ENCODE peak calls at places on chromosomes 16 and 17, in six cellular contexts. One of them, this sample, is unnamed.

GRCh38 chr16:4936991-4937781 is at the start of gene PPL:
- DNase-seq in activated T-helper 1 cell treated with anti-CD3 and anti-CD28 coated beads, Interleukin-12 subunit alpha, Interleukin-12 subunit beta, Interleukin-2, Interleukin-4 antibody, amounts not matched to agents 30 ng/mL and 10 ng/mL and 1 ng/mL, durations not matched to agents 14 hours and 24 hours and 36 hours: peak
- DNase-seq in activated CD4-positive, alpha-beta T cell treated with anti-CD3 and anti-CD28 coated beads, Interleukin-2, amount 50 U/mL, for 1 hour: no peak
- DNase-seq in AG09309: no peak
- DNase-seq in GM10248: peak
- DNase-seq in KBM-7: no peak
- DNase-seq in this sample: no peak

GRCh38 chr17:80969674-80970043 is 22.0 kb upstream of the CHMP6 start:
- DNase-seq in AG09309: no peak
- DNase-seq in activated CD4-positive, alpha-beta T cell treated with anti-CD3 and anti-CD28 coated beads, Interleukin-2, amount 50 U/mL, for 1 hour: no peak
- DNase-seq in activated T-helper 1 cell treated with anti-CD3 and anti-CD28 coated beads, Interleukin-12 subunit alpha, Interleukin-12 subunit beta, Interleukin-2, Interleukin-4 antibody, amounts not matched to agents 30 ng/mL and 10 ng/mL and 1 ng/mL, durations not matched to agents 14 hours and 24 hours and 36 hours: no peak
- DNase-seq in GM10248: no peak
- DNase-seq in KBM-7: no peak
- DNase-seq in this sample: no peak

GRCh38 chr16:79391395-79391794 is 209.1 kb downstream of the MAF start:
- DNase-seq in AG09309: no peak
- DNase-seq in KBM-7: no peak
- DNase-seq in GM10248: no peak
- DNase-seq in activated CD4-positive, alpha-beta T cell treated with anti-CD3 and anti-CD28 coated beads, Interleukin-2, amount 50 U/mL, for 1 hour: no peak
- DNase-seq in activated T-helper 1 cell treated with anti-CD3 and anti-CD28 coated beads, Interleukin-12 subunit alpha, Interleukin-12 subunit beta, Interleukin-2, Interleukin-4 antibody, amounts not matched to agents 30 ng/mL and 10 ng/mL and 1 ng/mL, durations not matched to agents 14 hours and 24 hours and 36 hours: no peak
- DNase-seq in this sample: no peak

GRCh38 chr16:81758376-81758775 is 20.7 kb upstream of the PLCG2 start:
- DNase-seq in KBM-7: peak
- DNase-seq in activated T-helper 1 cell treated with anti-CD3 and anti-CD28 coated beads, Interleukin-12 subunit alpha, Interleukin-12 subunit beta, Interleukin-2, Interleukin-4 antibody, amounts not matched to agents 30 ng/mL and 10 ng/mL and 1 ng/mL, durations not matched to agents 14 hours and 24 hours and 36 hours: no peak
- DNase-seq in AG09309: no peak
- DNase-seq in activated CD4-positive, alpha-beta T cell treated with anti-CD3 and anti-CD28 coated beads, Interleukin-2, amount 50 U/mL, for 1 hour: no peak
- DNase-seq in GM10248: no peak
- DNase-seq in this sample: no peak

GRCh38 chr16:55047331-55047730 is 116.7 kb downstream of the IRX5 start:
- DNase-seq in activated T-helper 1 cell treated with anti-CD3 and anti-CD28 coated beads, Interleukin-12 subunit alpha, Interleukin-12 subunit beta, Interleukin-2, Interleukin-4 antibody, amounts not matched to agents 30 ng/mL and 10 ng/mL and 1 ng/mL, durations not matched to agents 14 hours and 24 hours and 36 hours: no peak
- DNase-seq in KBM-7: no peak
- DNase-seq in GM10248: no peak
- DNase-seq in activated CD4-positive, alpha-beta T cell treated with anti-CD3 and anti-CD28 coated beads, Interleukin-2, amount 50 U/mL, for 1 hour: no peak
- DNase-seq in AG09309: no peak
- DNase-seq in this sample: no peak

GRCh38 chr17:21551081-21551881 is 141.0 kb upstream of the KCNJ18 start:
- DNase-seq in KBM-7: peak
- DNase-seq in activated T-helper 1 cell treated with anti-CD3 and anti-CD28 coated beads, Interleukin-12 subunit alpha, Interleukin-12 subunit beta, Interleukin-2, Interleukin-4 antibody, amounts not matched to agents 30 ng/mL and 10 ng/mL and 1 ng/mL, durations not matched to agents 14 hours and 24 hours and 36 hours: peak
- DNase-seq in activated CD4-positive, alpha-beta T cell treated with anti-CD3 and anti-CD28 coated beads, Interleukin-2, amount 50 U/mL, for 1 hour: peak
- DNase-seq in GM10248: peak
- DNase-seq in AG09309: peak
- DNase-seq in this sample: peak

GRCh38 chr16:7025616-7026190 is 306.9 kb upstream of the RBFOX1 start:
- DNase-seq in activated T-helper 1 cell treated with anti-CD3 and anti-CD28 coated beads, Interleukin-12 subunit alpha, Interleukin-12 subunit beta, Interleukin-2, Interleukin-4 antibody, amounts not matched to agents 30 ng/mL and 10 ng/mL and 1 ng/mL, durations not matched to agents 14 hours and 24 hours and 36 hours: no peak
- DNase-seq in GM10248: peak
- DNase-seq in KBM-7: peak
- DNase-seq in activated CD4-positive, alpha-beta T cell treated with anti-CD3 and anti-CD28 coated beads, Interleukin-2, amount 50 U/mL, for 1 hour: no peak
- DNase-seq in AG09309: no peak
- DNase-seq in this sample: no peak

GRCh38 chr17:75694536-75694935 is 26.7 kb upstream of the ITGB4 start:
- DNase-seq in activated CD4-positive, alpha-beta T cell treated with anti-CD3 and anti-CD28 coated beads, Interleukin-2, amount 50 U/mL, for 1 hour: no peak
- DNase-seq in GM10248: no peak
- DNase-seq in AG09309: no peak
- DNase-seq in KBM-7: no peak
- DNase-seq in activated T-helper 1 cell treated with anti-CD3 and anti-CD28 coated beads, Interleukin-12 subunit alpha, Interleukin-12 subunit beta, Interleukin-2, Interleukin-4 antibody, amounts not matched to agents 30 ng/mL and 10 ng/mL and 1 ng/mL, durations not matched to agents 14 hours and 24 hours and 36 hours: no peak
- DNase-seq in this sample: no peak

GRCh38 chr17:57638284-57638683 is 106.8 kb downstream of the CCDC182 start:
- DNase-seq in activated T-helper 1 cell treated with anti-CD3 and anti-CD28 coated beads, Interleukin-12 subunit alpha, Interleukin-12 subunit beta, Interleukin-2, Interleukin-4 antibody, amounts not matched to agents 30 ng/mL and 10 ng/mL and 1 ng/mL, durations not matched to agents 14 hours and 24 hours and 36 hours: no peak
- DNase-seq in activated CD4-positive, alpha-beta T cell treated with anti-CD3 and anti-CD28 coated beads, Interleukin-2, amount 50 U/mL, for 1 hour: no peak
- DNase-seq in AG09309: no peak
- DNase-seq in GM10248: no peak
- DNase-seq in KBM-7: no peak
- DNase-seq in this sample: no peak

GRCh38 chr17:76075364-76076099 is 951 bp downstream of the GALR2 start:
- DNase-seq in activated T-helper 1 cell treated with anti-CD3 and anti-CD28 coated beads, Interleukin-12 subunit alpha, Interleukin-12 subunit beta, Interleukin-2, Interleukin-4 antibody, amounts not matched to agents 30 ng/mL and 10 ng/mL and 1 ng/mL, durations not matched to agents 14 hours and 24 hours and 36 hours: no peak
- DNase-seq in AG09309: no peak
- DNase-seq in KBM-7: peak
- DNase-seq in activated CD4-positive, alpha-beta T cell treated with anti-CD3 and anti-CD28 coated beads, Interleukin-2, amount 50 U/mL, for 1 hour: no peak
- DNase-seq in GM10248: no peak
- DNase-seq in this sample: no peak

GRCh38 chr16:17448640-17449638 is 21.8 kb downstream of the XYLT1 start:
- DNase-seq in AG09309: no peak
- DNase-seq in KBM-7: peak
- DNase-seq in activated CD4-positive, alpha-beta T cell treated with anti-CD3 and anti-CD28 coated beads, Interleukin-2, amount 50 U/mL, for 1 hour: peak
- DNase-seq in activated T-helper 1 cell treated with anti-CD3 and anti-CD28 coated beads, Interleukin-12 subunit alpha, Interleukin-12 subunit beta, Interleukin-2, Interleukin-4 antibody, amounts not matched to agents 30 ng/mL and 10 ng/mL and 1 ng/mL, durations not matched to agents 14 hours and 24 hours and 36 hours: peak
- DNase-seq in GM10248: peak
- DNase-seq in this sample: no peak

GRCh38 chr17:39700148-39700987 is 504 bp downstream of the ERBB2 start:
- DNase-seq in activated CD4-positive, alpha-beta T cell treated with anti-CD3 and anti-CD28 coated beads, Interleukin-2, amount 50 U/mL, for 1 hour: no peak
- DNase-seq in KBM-7: no peak
- DNase-seq in AG09309: no peak
- DNase-seq in activated T-helper 1 cell treated with anti-CD3 and anti-CD28 coated beads, Interleukin-12 subunit alpha, Interleukin-12 subunit beta, Interleukin-2, Interleukin-4 antibody, amounts not matched to agents 30 ng/mL and 10 ng/mL and 1 ng/mL, durations not matched to agents 14 hours and 24 hours and 36 hours: no peak
- DNase-seq in GM10248: peak
- DNase-seq in this sample: peak

GRCh38 chr16:47370536-47370935 is 90.3 kb downstream of the ITFG1 start:
- DNase-seq in GM10248: no peak
- DNase-seq in activated T-helper 1 cell treated with anti-CD3 and anti-CD28 coated beads, Interleukin-12 subunit alpha, Interleukin-12 subunit beta, Interleukin-2, Interleukin-4 antibody, amounts not matched to agents 30 ng/mL and 10 ng/mL and 1 ng/mL, durations not matched to agents 14 hours and 24 hours and 36 hours: no peak
- DNase-seq in AG09309: no peak
- DNase-seq in KBM-7: no peak
- DNase-seq in activated CD4-positive, alpha-beta T cell treated with anti-CD3 and anti-CD28 coated beads, Interleukin-2, amount 50 U/mL, for 1 hour: no peak
- DNase-seq in this sample: no peak

GRCh38 chr17:73907601-73907910 is 263.3 kb upstream of the SDK2 start:
- DNase-seq in activated T-helper 1 cell treated with anti-CD3 and anti-CD28 coated beads, Interleukin-12 subunit alpha, Interleukin-12 subunit beta, Interleukin-2, Interleukin-4 antibody, amounts not matched to agents 30 ng/mL and 10 ng/mL and 1 ng/mL, durations not matched to agents 14 hours and 24 hours and 36 hours: no peak
- DNase-seq in GM10248: no peak
- DNase-seq in AG09309: no peak
- DNase-seq in KBM-7: no peak
- DNase-seq in activated CD4-positive, alpha-beta T cell treated with anti-CD3 and anti-CD28 coated beads, Interleukin-2, amount 50 U/mL, for 1 hour: no peak
- DNase-seq in this sample: no peak

GRCh38 chr16:28866454-28866804 is 2.8 kb downstream of the SH2B1 start:
- DNase-seq in activated CD4-positive, alpha-beta T cell treated with anti-CD3 and anti-CD28 coated beads, Interleukin-2, amount 50 U/mL, for 1 hour: no peak
- DNase-seq in activated T-helper 1 cell treated with anti-CD3 and anti-CD28 coated beads, Interleukin-12 subunit alpha, Interleukin-12 subunit beta, Interleukin-2, Interleukin-4 antibody, amounts not matched to agents 30 ng/mL and 10 ng/mL and 1 ng/mL, durations not matched to agents 14 hours and 24 hours and 36 hours: no peak
- DNase-seq in GM10248: no peak
- DNase-seq in AG09309: no peak
- DNase-seq in KBM-7: no peak
- DNase-seq in this sample: no peak

GRCh38 chr17:37530420-37530819 is 40.7 kb downstream of the DUSP14 start:
- DNase-seq in KBM-7: no peak
- DNase-seq in AG09309: no peak
- DNase-seq in activated T-helper 1 cell treated with anti-CD3 and anti-CD28 coated beads, Interleukin-12 subunit alpha, Interleukin-12 subunit beta, Interleukin-2, Interleukin-4 antibody, amounts not matched to agents 30 ng/mL and 10 ng/mL and 1 ng/mL, durations not matched to agents 14 hours and 24 hours and 36 hours: no peak
- DNase-seq in activated CD4-positive, alpha-beta T cell treated with anti-CD3 and anti-CD28 coated beads, Interleukin-2, amount 50 U/mL, for 1 hour: no peak
- DNase-seq in GM10248: no peak
- DNase-seq in this sample: no peak

GRCh38 chr16:17556276-17557052 is 85.7 kb upstream of the XYLT1 start:
- DNase-seq in activated T-helper 1 cell treated with anti-CD3 and anti-CD28 coated beads, Interleukin-12 subunit alpha, Interleukin-12 subunit beta, Interleukin-2, Interleukin-4 antibody, amounts not matched to agents 30 ng/mL and 10 ng/mL and 1 ng/mL, durations not matched to agents 14 hours and 24 hours and 36 hours: no peak
- DNase-seq in AG09309: no peak
- DNase-seq in GM10248: peak
- DNase-seq in KBM-7: peak
- DNase-seq in activated CD4-positive, alpha-beta T cell treated with anti-CD3 and anti-CD28 coated beads, Interleukin-2, amount 50 U/mL, for 1 hour: no peak
- DNase-seq in this sample: no peak

GRCh38 chr17:66367112-66367511 is 64.7 kb downstream of the PRKCA start:
- DNase-seq in KBM-7: no peak
- DNase-seq in activated CD4-positive, alpha-beta T cell treated with anti-CD3 and anti-CD28 coated beads, Interleukin-2, amount 50 U/mL, for 1 hour: no peak
- DNase-seq in GM10248: no peak
- DNase-seq in activated T-helper 1 cell treated with anti-CD3 and anti-CD28 coated beads, Interleukin-12 subunit alpha, Interleukin-12 subunit beta, Interleukin-2, Interleukin-4 antibody, amounts not matched to agents 30 ng/mL and 10 ng/mL and 1 ng/mL, durations not matched to agents 14 hours and 24 hours and 36 hours: no peak
- DNase-seq in AG09309: no peak
- DNase-seq in this sample: no peak

This sample was measured in fibroblast of gingiva.